ENCODE peak calls at places on chromosomes 11 and 22, in six cellular contexts. J is Karpas-422, I is IMR-90, Q is neural progenitor cell, C is endothelial cell of umbilical vein, S is GM12878. L is an unnamed sample.

GRCh38 chr22:42742940-42743339 is 22.3 kb upstream of the A4GALT start:
- DNase-seq in J (peak; percentile 54), I (no peak), C (no peak), S (no peak), Q (peak; percentile 69), L (no peak)

GRCh38 chr11:44585421-44585820 is 20.0 kb downstream of the CD82 start:
- DNase-seq in S (no peak), Q (no peak), J (no peak), C (no peak), I (no peak), L (no peak)

GRCh38 chr11:65386307-65387081 is at the start of gene FRMD8:
- DNase-seq in Q (peak; percentile 90), J (peak; percentile 92), I (peak; percentile 71), S (no peak), C (peak; percentile 85), L (peak; percentile 87)

GRCh38 chr11:113896156-113896879 is 8.3 kb upstream of the HTR3B start:
- DNase-seq in J (peak; percentile 73), C (peak; percentile 34), Q (peak; percentile 69), S (no peak), I (peak; percentile 22), L (peak; percentile 48)

GRCh38 chr11:82682003-82682751 is 51.5 kb downstream of the FAM181B start:
- DNase-seq in I (peak; percentile 75), C (peak; percentile 61), S (peak; percentile 9), J (peak; percentile 95), Q (peak; percentile 73), L (peak; percentile 72)

GRCh38 chr22:19766506-19767426 is 6.2 kb downstream of the TBX1 start:
- DNase-seq in J (peak; percentile 88), C (no peak), S (no peak), Q (peak; percentile 56), I (no peak), L (peak; percentile 60)

GRCh38 chr11:75424396-75424795 is 8.6 kb downstream of the KLHL35 start:
- DNase-seq in I (no peak), C (no peak), S (no peak), Q (peak; percentile 77), J (no peak), L (no peak)

GRCh38 chr22:38549106-38549884 is 20.7 kb downstream of the DMC1 start:
- DNase-seq in I (no peak), J (no peak), C (no peak), Q (no peak), S (no peak), L (peak; percentile 7)

GRCh38 chr11:29527391-29527936 is 489.4 kb downstream of the KCNA4 start:
- DNase-seq in I (peak; percentile 74), Q (peak; percentile 7), C (peak; percentile 67), S (no peak), J (peak; percentile 68), L (peak; percentile 65)

GRCh38 chr22:25645266-25645665 is 80.8 kb downstream of the GRK3 start:
- DNase-seq in I (peak; percentile 49), J (no peak), S (no peak), C (no peak), Q (no peak), L (no peak)

GRCh38 chr11:94922675-94923347 is 50.5 kb downstream of the CWC15 start:
- DNase-seq in Q (no peak), I (no peak), C (no peak), S (no peak), J (peak; percentile 63), L (peak; percentile 15)

GRCh38 chr11:126978911-126979310 is 21.7 kb downstream of the KIRREL3 start:
- DNase-seq in Q (no peak), J (no peak), I (no peak), S (no peak), C (no peak), L (no peak)

GRCh38 chr11:116644948-116645305 is 127.9 kb downstream of the BUD13 start:
- DNase-seq in J (no peak), I (no peak), C (no peak), Q (peak; percentile 26), S (no peak), L (no peak)

GRCh38 chr11:128691802-128692749 is 1.8 kb upstream of the FLI1 start:
- DNase-seq in I (no peak), S (no peak), Q (peak; percentile 63), J (no peak), C (peak; percentile 66), L (no peak)

GRCh38 chr11:57255618-57256017 is 18.6 kb upstream of the APLNR start:
- DNase-seq in J (no peak), S (no peak), I (peak; percentile 76), Q (no peak), C (no peak), L (no peak)

GRCh38 chr11:93652161-93652597 is 9.3 kb upstream of the CEP295 start:
- DNase-seq in C (peak; percentile 56), S (no peak), Q (peak; percentile 37), I (peak; percentile 44), J (peak; percentile 90), L (peak; percentile 43)

GRCh38 chr11:86747801-86748200 is 52.5 kb upstream of the PRSS23 start:
- DNase-seq in J (no peak), Q (no peak), S (no peak), C (no peak), I (no peak), L (no peak)

GRCh38 chr11:7672276-7672959 is 882 bp downstream of the CYB5R2 start:
- DNase-seq in Q (no peak), I (no peak), S (no peak), C (no peak), J (no peak), L (no peak)

GRCh38 chr11:58965246-58965985 is 26.1 kb downstream of the GLYATL1 start:
- DNase-seq in J (no peak), Q (no peak), I (peak; percentile 38), C (no peak), S (no peak), L (no peak)

GRCh38 chr22:30015846-30016245 is 64.4 kb upstream of the HORMAD2 start:
- DNase-seq in Q (no peak), I (peak; percentile 95), C (no peak), J (no peak), S (no peak), L (no peak)

GRCh38 chr22:45878051-45878764 is 98.8 kb downstream of the WNT7B start:
- DNase-seq in Q (peak; percentile 75), S (no peak), C (no peak), I (no peak), J (no peak), L (no peak)

GRCh38 chr22:21961886-21962654 is 9.4 kb upstream of the PPM1F start:
- DNase-seq in J (no peak), I (peak; percentile 72), C (no peak), Q (no peak), S (no peak), L (no peak)

GRCh38 chr22:46592390-46592872 is 27.8 kb upstream of the GRAMD4 start:
- DNase-seq in J (peak; percentile 76), S (no peak), Q (peak; percentile 0), I (peak; percentile 71), C (peak; percentile 37), L (peak; percentile 82)

GRCh38 chr11:62124186-62125113 is 639 bp downstream of the INCENP start:
- DNase-seq in C (peak; percentile 43), S (no peak), J (peak; percentile 72), I (peak; percentile 52), Q (peak; percentile 52), L (peak; percentile 45)

DNA sequence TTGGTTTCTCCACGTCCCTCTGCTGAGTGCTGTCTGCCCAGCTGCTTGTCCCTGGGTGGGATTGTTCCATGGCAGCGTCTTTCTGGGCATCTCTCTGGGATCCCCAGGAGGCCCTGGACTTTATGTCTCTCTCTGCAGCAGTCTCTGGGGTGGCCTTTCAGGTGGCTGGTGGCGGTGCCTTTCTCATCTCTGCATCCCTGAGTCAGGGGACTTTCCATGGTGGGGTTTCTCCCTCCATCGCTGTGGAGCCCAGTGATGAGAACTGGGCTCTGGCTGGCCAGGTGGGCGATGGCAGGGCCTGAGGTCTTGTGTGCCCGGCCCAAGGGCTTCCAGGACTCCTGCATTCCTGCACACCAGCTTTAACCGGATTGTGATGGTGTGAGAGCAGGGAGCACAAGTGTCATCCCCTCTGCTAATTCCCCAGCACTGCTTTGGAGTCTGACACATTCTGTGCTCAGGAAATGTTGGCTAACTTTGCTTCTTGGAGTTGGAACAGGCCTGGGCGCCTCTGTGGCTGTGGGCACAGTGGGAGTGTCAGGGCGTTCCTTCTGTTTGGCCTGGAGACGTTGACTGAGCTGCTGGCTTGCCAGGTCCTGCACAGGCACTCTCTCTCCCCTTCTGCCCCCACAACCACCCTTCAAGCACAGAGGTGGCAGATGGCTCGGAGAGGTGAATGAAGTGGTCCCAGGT is 27.9 kb downstream of the FAM83F start:
- DNase-seq in J (no peak), C (no peak), S (no peak), I (no peak), Q (no peak), L (no peak)
- H3K27ac ChIP-seq in J (no peak overlapping the region), C (no peak overlapping the region), S (no peak overlapping the region), I (no peak overlapping the region), Q (no peak overlapping the region), L (no peak overlapping the region)

GRCh38 chr11:38208951-38209350 is 1610.9 kb upstream of the RAG2 start:
- DNase-seq in Q (no peak), S (no peak), J (no peak), C (no peak), I (no peak), L (no peak)

DNA sequence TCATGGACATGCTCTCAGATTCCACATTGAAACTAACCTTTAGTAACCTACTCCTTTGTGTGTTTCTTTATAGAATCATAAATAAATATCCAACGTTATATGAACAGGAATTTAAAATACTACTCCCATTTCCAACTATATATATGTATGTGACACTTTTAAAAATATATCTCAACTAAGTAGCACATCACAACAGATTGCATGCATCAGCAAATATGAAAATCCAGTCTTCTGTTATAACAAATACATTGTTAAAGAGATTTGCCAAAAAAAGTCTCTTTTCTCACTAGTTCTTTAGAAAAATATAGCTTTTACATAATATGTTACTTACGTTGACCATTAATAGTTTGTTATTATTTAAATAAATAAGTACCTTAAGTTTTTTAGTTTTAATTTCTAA is 1608.6 kb upstream of the RAG2 start:
- DNase-seq in Q (no peak), C (no peak), S (no peak), I (no peak), J (no peak), L (no peak)
- H3K4me2 ChIP-seq in Q (no peak overlapping the region), C (no peak overlapping the region), S (no peak overlapping the region), I (no peak overlapping the region), J (no peak overlapping the region), L (no peak overlapping the region)

DNA sequence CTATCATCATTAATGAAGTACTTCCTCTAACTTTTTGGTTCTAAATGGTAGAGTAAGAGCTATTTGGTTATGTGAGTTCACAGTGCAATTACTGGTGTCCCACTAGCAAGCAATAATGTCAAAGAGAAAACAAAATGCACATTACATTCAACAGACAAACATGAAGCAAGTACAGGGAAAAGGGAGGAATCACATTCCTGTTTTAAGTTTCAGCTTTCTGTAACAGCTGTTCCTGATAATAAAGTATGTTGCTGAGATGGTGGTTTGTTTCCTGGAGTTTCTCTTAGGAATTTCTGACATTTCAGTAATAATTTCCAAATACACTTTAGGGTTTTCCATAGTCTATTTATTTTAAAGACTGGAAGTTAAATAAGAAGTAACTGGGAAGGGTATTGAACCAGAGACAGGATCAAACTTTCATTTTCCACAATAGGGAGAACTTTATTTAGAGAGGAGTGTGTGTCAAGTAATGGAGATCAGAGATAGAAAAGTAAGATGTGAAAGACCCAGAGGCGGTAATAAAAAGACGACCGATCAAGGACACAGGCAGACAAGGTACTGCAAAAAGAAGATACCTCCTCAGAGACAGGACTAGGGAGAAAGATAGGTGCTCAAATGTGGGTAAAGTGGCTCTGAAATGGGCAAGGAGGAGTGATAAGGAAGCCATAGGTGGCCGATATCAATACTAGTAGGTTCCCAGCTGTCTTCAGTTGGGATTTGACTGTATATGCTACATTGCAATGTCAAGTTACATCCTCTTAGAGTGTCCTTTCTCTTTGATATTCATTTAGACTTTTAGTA is 20.8 kb upstream of the CLNS1A start:
- DNase-seq in C (peak; percentile 6), Q (no peak), J (no peak), I (peak; percentile 64), S (no peak), L (no peak)
- H3K27ac ChIP-seq in C (no peak overlapping the region), Q (no peak overlapping the region), J (no peak overlapping the region), I (peak overlapping the region; percentile 75), S (no peak overlapping the region), L (no peak overlapping the region)

GRCh38 chr22:40729284-40729683 is 50.0 kb downstream of the MCHR1 start:
- DNase-seq in C (no peak), I (no peak), Q (no peak), J (no peak), S (no peak), L (no peak)
- H3K4me2 ChIP-seq in C (no peak overlapping the region), I (no peak overlapping the region), Q (no peak overlapping the region), J (no peak overlapping the region), S (no peak overlapping the region), L (no peak overlapping the region)